ENCODE peak calls at places on chromosomes 7 and 10, in ten cellular contexts. I, K, J, W, B, E, F, D, X and M are unnamed samples. For H3K4me1 and H3K36me3, the result is how much of the 10 kb centered on the place peaks cover.

GRCh38 chr10:128028508-128029279 is 97.5 kb downstream of the MKI67 start:
- DNase-seq in I (no peak), K (no peak), J (peak), W (no peak), B (no peak), E (no peak), F (no peak), D (no peak), X (no peak), M (no peak)

GRCh38 chr7:111174476-111174875 is 83.5 kb downstream of the LRRN3 start:
- DNase-seq in I (no peak), K (no peak), J (no peak), W (no peak), B (no peak), E (no peak), F (no peak), D (no peak), X (no peak), M (no peak)

GRCh38 chr7:10122573-10123100 is 851.0 kb upstream of the PHF14 start:
- DNase-seq in I (no peak), K (no peak), J (no peak), W (no peak), B (no peak), E (peak), F (peak), D (no peak), X (no peak), M (no peak)

GRCh38 chr10:5835446-5836095 is 22.3 kb upstream of the GDI2 start:
- DNase-seq in I (no peak), K (no peak), J (no peak), W (no peak), B (no peak), E (no peak), F (no peak), D (no peak), X (no peak), M (no peak)

GRCh38 chr7:153886506-153887391 is 165.4 kb upstream of the DPP6 start:
- DNase-seq in I (peak), K (no peak), J (peak), W (no peak), B (no peak), E (peak), F (no peak), D (no peak), X (no peak), M (no peak)

GRCh38 chr7:140036224-140036651 is 26.5 kb downstream of the PARP12 start:
- DNase-seq in I (no peak), K (no peak), J (no peak), W (no peak), B (no peak), E (no peak), F (no peak), D (no peak), X (no peak), M (no peak)

GRCh38 chr10:119299531-119299930 is 92.2 kb downstream of the GRK5 start:
- DNase-seq in I (no peak), K (no peak), J (no peak), W (no peak), B (no peak), E (no peak), F (no peak), D (no peak), X (no peak), M (peak)

GRCh38 chr7:131909151-131909768 is 352.8 kb upstream of the PODXL start:
- DNase-seq in I (no peak), K (no peak), J (peak), W (no peak), B (no peak), E (no peak), F (no peak), D (no peak), X (no peak), M (no peak)

GRCh38 chr10:43203491-43204393 is 63.1 kb downstream of the RASGEF1A start:
- DNase-seq in I (peak), K (no peak), J (peak), W (no peak), B (peak), E (peak), F (no peak), D (no peak), X (no peak), M (peak)

GRCh38 chr10:4847580-4848020 is 21.6 kb downstream of the AKR1E2 start:
- DNase-seq in I (no peak), K (no peak), J (peak), W (no peak), B (no peak), E (no peak), F (peak), D (peak), X (no peak), M (no peak)

GRCh38 chr10:37638569-37638968 is 218.8 kb downstream of the ZNF248 start:
- DNase-seq in I (no peak), K (no peak), J (peak), W (no peak), B (no peak), E (no peak), F (no peak), D (no peak), X (no peak), M (no peak)

GRCh38 chr7:115033917-115034459 is 112.1 kb downstream of the MDFIC start:
- DNase-seq in I (no peak), K (no peak), J (no peak), W (no peak), B (no peak), E (no peak), F (no peak), D (no peak), X (no peak), M (no peak)

GRCh38 chr7:99395616-99396327 is 12.6 kb downstream of the PDAP1 start:
- DNase-seq in I (no peak), K (no peak), J (no peak), W (no peak), B (no peak), E (no peak), F (no peak), D (no peak), X (no peak), M (no peak)

GRCh38 chr7:129009437-129009836 is 45.5 kb downstream of the TNPO3 start:
- DNase-seq in I (no peak), K (no peak), J (no peak), W (no peak), B (no peak), E (no peak), F (no peak), D (no peak), X (no peak), M (no peak)

GRCh38 chr10:31186225-31187010 is 132.6 kb upstream of the ZEB1 start:
- DNase-seq in I (no peak), K (no peak), J (no peak), W (peak), B (no peak), E (no peak), F (peak), D (no peak), X (no peak), M (no peak)

GRCh38 chr7:155292680-155293226 is 4.9 kb upstream of the INSIG1 start:
- DNase-seq in I (no peak), K (no peak), J (no peak), W (no peak), B (no peak), E (no peak), F (no peak), D (no peak), X (no peak), M (no peak)

GRCh38 chr10:17452060-17452894 is 2.1 kb downstream of the ST8SIA6 start:
- DNase-seq in I (no peak), K (no peak), J (no peak), W (no peak), B (no peak), E (no peak), F (no peak), D (no peak), X (no peak), M (no peak)

GRCh38 chr10:29735628-29736324 is 101.0 kb upstream of the SVIL start:
- DNase-seq in I (peak), K (peak), J (peak), W (peak), B (peak), E (peak), F (peak), D (peak), X (peak), M (peak)

GRCh38 chr10:86673827-86674581 is 5.7 kb downstream of the LDB3 start:
- DNase-seq in I (no peak), K (peak), J (no peak), W (no peak), B (no peak), E (no peak), F (no peak), D (no peak), X (no peak), M (peak)

GRCh38 chr10:14382022-14382421 is 51.3 kb upstream of the FRMD4A start:
- DNase-seq in I (no peak), K (no peak), J (no peak), W (no peak), B (no peak), E (no peak), F (peak), D (peak), X (no peak), M (no peak)

GRCh38 chr7:47337531-47337930 is 244.4 kb downstream of the TNS3 start:
- DNase-seq in I (no peak), K (peak), J (no peak), W (no peak), B (no peak), E (no peak), F (no peak), D (no peak), X (no peak), M (peak)

GRCh38 chr7:1900847-1901246 is 230.8 kb downstream of the ELFN1 start:
- DNase-seq in I (no peak), K (no peak), J (peak), W (no peak), B (peak), E (no peak), F (no peak), D (no peak), X (no peak), M (no peak)

GRCh38 chr7:120064565-120064964 is 208.4 kb upstream of the KCND2 start:
- DNase-seq in I (no peak), K (no peak), J (no peak), W (no peak), B (no peak), E (no peak), F (no peak), D (peak), X (no peak), M (no peak)

GRCh38 chr7:17485368-17485767 is 186.9 kb downstream of the AHR start:
- DNase-seq in I (no peak), K (no peak), J (no peak), W (no peak), B (no peak), E (no peak), F (no peak), D (no peak), X (no peak), M (no peak)

GRCh38 chr7:30699706-30700495 is 17.6 kb upstream of the CRHR2 start:
- DNase-seq in I (no peak), K (no peak), J (peak), W (no peak), B (no peak), E (no peak), F (no peak), D (no peak), X (no peak), M (no peak)

GRCh38 chr7:135562720-135563119 is 5.0 kb downstream of the NUP205 start:
- DNase-seq in I (no peak), K (no peak), J (no peak), W (no peak), B (no peak), E (no peak), F (no peak), D (no peak), X (no peak), M (no peak)

GRCh38 chr7:19248681-19249080 is 103.5 kb upstream of the FERD3L start:
- DNase-seq in I (no peak), K (no peak), J (no peak), W (no peak), B (no peak), E (no peak), F (no peak), D (peak), X (no peak), M (no peak)

GRCh38 chr10:77846718-77847311 is 79.7 kb downstream of the DLG5 start:
- DNase-seq in I (peak), K (peak), J (no peak), W (peak), B (peak), E (peak), F (peak), D (peak), X (peak), M (peak)

GRCh38 chr10:79144341-79145173 is 75.8 kb downstream of the ZMIZ1 start:
- DNase-seq in I (no peak), K (no peak), J (no peak), W (no peak), B (no peak), E (no peak), F (peak), D (no peak), X (no peak), M (no peak)

GRCh38 chr10:79142522-79143309 is 74.0 kb downstream of the ZMIZ1 start:
- DNase-seq in I (no peak), K (no peak), J (no peak), W (no peak), B (no peak), E (no peak), F (no peak), D (no peak), X (no peak), M (no peak)

GRCh38 chr10:79145174-79145483 is 76.4 kb downstream of the ZMIZ1 start:
- DNase-seq in I (no peak), K (no peak), J (no peak), W (no peak), B (no peak), E (no peak), F (no peak), D (no peak), X (no peak), M (no peak)

GRCh38 chr10:79142064-79142491 is 73.3 kb downstream of the ZMIZ1 start:
- DNase-seq in I (peak), K (no peak), J (no peak), W (no peak), B (no peak), E (no peak), F (no peak), D (peak), X (no peak), M (no peak)

GRCh38 chr10:79143879-79144278 is 75.1 kb downstream of the ZMIZ1 start:
- DNase-seq in I (no peak), K (no peak), J (no peak), W (no peak), B (no peak), E (no peak), F (no peak), D (no peak), X (no peak), M (no peak)
- H3K4me1 ChIP-seq in I (half or more), K (half or more), J (half or more), W (under half), B (under half), E (under half), F (half or more), D (half or more), X (under half), M (half or more)

GRCh38 chr7:102119925-102120324 is 166.7 kb upstream of the SH2B2 start:
- DNase-seq in I (no peak), K (no peak), J (no peak), W (no peak), B (no peak), E (no peak), F (no peak), D (no peak), X (no peak), M (no peak)
- H3K36me3 ChIP-seq in I (under half), K (under half), J (under half), W (under half), B (under half), E (under half), F (under half), D (under half), X (under half), M (under half)

GRCh38 chr10:92756233-92757065 is 66.7 kb downstream of the HHEX start:
- DNase-seq in I (no peak), K (no peak), J (no peak), W (peak), B (no peak), E (no peak), F (peak), D (peak), X (no peak), M (no peak)

GRCh38 chr10:92755725-92756124 is 66.0 kb downstream of the HHEX start:
- DNase-seq in I (no peak), K (no peak), J (no peak), W (no peak), B (no peak), E (no peak), F (peak), D (no peak), X (no peak), M (no peak)

GRCh38 chr10:92757720-92758119 is 68.0 kb downstream of the HHEX start:
- DNase-seq in I (no peak), K (no peak), J (no peak), W (no peak), B (no peak), E (no peak), F (no peak), D (no peak), X (no peak), M (no peak)

GRCh38 chr10:92758594-92758993 is 68.8 kb downstream of the HHEX start:
- DNase-seq in I (no peak), K (no peak), J (no peak), W (peak), B (no peak), E (no peak), F (no peak), D (no peak), X (no peak), M (no peak)

DNA sequence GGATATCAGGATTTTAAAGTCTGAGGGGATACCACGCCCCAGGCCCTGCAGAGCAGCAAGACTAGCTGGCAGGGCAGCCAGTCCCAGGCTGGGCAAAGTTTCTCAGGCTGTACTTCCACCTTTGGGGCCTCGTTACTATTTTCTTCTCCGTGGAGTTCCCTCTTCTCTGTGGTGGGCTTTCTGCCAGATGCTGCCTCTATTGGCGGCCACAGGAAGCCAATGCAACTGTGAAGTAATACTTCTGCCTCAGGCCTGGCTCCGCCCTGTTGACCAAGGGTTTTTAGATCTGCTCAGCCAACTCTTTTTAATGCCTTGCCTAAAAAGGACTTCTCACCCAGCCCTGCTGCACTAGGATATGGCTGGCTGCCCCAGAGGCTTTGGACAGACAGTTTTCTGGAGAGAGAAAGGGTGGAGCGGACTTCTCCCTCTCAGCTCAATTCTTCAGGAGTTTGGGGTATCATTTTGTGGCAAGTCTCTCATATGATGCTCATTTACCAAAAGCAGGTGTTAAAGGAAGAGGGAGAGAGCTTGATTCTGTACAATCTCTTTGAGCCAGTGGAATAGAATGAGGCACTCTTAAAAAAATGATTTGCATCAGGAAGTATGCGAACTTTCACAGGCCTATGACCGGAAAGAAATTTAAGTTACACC is 67.4 kb downstream of the HHEX start:
- DNase-seq in I (peak), K (peak), J (no peak), W (peak), B (peak), E (peak), F (peak), D (peak), X (peak), M (peak)
- TF ChIP-seq POLR2A in I (no peak), K (no peak), J (no peak), W (no peak), B (no peak), E (no peak), F (no peak), D (no peak), X (no peak), M (no peak)

DNA sequence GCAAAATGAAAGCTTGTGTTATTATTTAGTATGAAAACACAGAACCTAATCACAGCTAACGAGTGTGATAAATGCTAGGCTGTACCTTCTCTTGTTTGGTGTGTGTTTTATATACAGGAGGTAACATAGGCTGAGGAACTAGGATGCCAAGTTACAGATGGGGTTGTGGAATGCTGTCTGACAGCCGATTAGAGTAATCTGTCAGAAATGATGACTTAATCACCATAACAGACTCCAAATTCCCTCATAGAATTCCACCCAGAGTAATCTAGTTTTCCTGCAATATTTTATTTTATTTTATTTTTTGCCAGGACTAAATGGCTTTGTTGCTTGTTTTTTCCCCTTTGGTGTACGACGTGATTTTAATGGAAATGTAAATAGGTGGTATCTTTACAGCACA is 221.2 kb downstream of the CELF2 start:
- DNase-seq in I (no peak), K (no peak), J (no peak), W (no peak), B (no peak), E (no peak), F (no peak), D (no peak), X (no peak), M (no peak)
- H3K4me1 ChIP-seq in I (under half), K (under half), J (under half), W (under half), B (under half), E (under half), F (under half), D (under half), X (under half), M (under half)